ENCODE peak calls at places on chromosomes 11 and 22, in five cellular contexts. C is naive thymus-derived CD4-positive, alpha-beta T cell; I is stimulated activated CD4-positive, alpha-beta T cell treated with anti-CD3 and anti-CD28 coated beads, Interleukin-2, amount 100 ng/mL, for 24 hours; G is A172; Z is occipital lobe. F is an unnamed sample.

GRCh38 chr11:81030186-81030585 is 1589.4 kb upstream of the TENM4 start:
- DNase-seq in C (no peak), I (no peak), G (no peak), Z (no peak), F (no peak)

GRCh38 chr11:129041611-129042018 is 98.9 kb upstream of the TP53AIP1 start:
- DNase-seq in C (no peak), I (no peak), G (no peak), Z (no peak), F (no peak)

GRCh38 chr11:130599073-130599654 is 150.7 kb downstream of the ADAMTS15 start:
- DNase-seq in C (no peak), I (no peak), G (no peak), Z (no peak), F (no peak)

GRCh38 chr22:36771376-36772063 is 4.4 kb downstream of the IFT27 start:
- DNase-seq in C (no peak), I (no peak), G (no peak), Z (no peak), F (no peak)

GRCh38 chr11:88520391-88520790 is 182.9 kb upstream of the CTSC start:
- DNase-seq in C (no peak), I (no peak), G (no peak), Z (no peak), F (no peak)

GRCh38 chr11:130474637-130475400 is 26.4 kb downstream of the ADAMTS15 start:
- DNase-seq in C (no peak), I (no peak), G (no peak), Z (no peak), F (no peak)

GRCh38 chr11:9219572-9219971 is 45.6 kb downstream of the DENND5A start:
- DNase-seq in C (no peak), I (no peak), G (peak), Z (no peak), F (peak)

GRCh38 chr11:64098318-64098831 is 62.6 kb downstream of the FLRT1 start:
- DNase-seq in C (no peak), I (no peak), G (no peak), Z (no peak), F (no peak)

GRCh38 chr22:25890651-25891050 is 148.7 kb downstream of the MYO18B start:
- DNase-seq in C (no peak), I (no peak), G (no peak), Z (no peak), F (no peak)

GRCh38 chr11:75281469-75282095 is 41.0 kb downstream of the TPBGL start:
- DNase-seq in C (no peak), I (no peak), G (no peak), Z (no peak), F (no peak)

F was measured in lung microvascular endothelial cell.